ENCODE peak calls at places on chromosome 12, in seven cellular contexts. One of them, this sample, is unnamed.

GRCh38 chr12:122517877-122518276 is 8.9 kb downstream of the RSRC2 start:
- DNase-seq in glutamatergic neuron: no peak
- DNase-seq in iPS-NIHi11: no peak
- DNase-seq in HCEC 1CT: peak
- DNase-seq in HEK293T: no peak
- DNase-seq in neural crest cell: no peak
- DNase-seq in stimulated activated CD4-positive, alpha-beta T cell treated with anti-CD3 and anti-CD28 coated beads, Interleukin-1b, Interleukin-23, amount 100 ng/mL, for 1 hour: no peak
- DNase-seq in this sample: no peak

GRCh38 chr12:53978477-53979356 is 4.0 kb upstream of the HOTAIR start:
- DNase-seq in HCEC 1CT: no peak
- DNase-seq in HEK293T: no peak
- DNase-seq in glutamatergic neuron: no peak
- DNase-seq in iPS-NIHi11: no peak
- DNase-seq in stimulated activated CD4-positive, alpha-beta T cell treated with anti-CD3 and anti-CD28 coated beads, Interleukin-1b, Interleukin-23, amount 100 ng/mL, for 1 hour: no peak
- DNase-seq in neural crest cell: no peak
- DNase-seq in this sample: no peak

GRCh38 chr12:64670039-64670438 is 59.7 kb downstream of the RASSF3 start:
- DNase-seq in iPS-NIHi11: no peak
- DNase-seq in neural crest cell: no peak
- DNase-seq in HCEC 1CT: no peak
- DNase-seq in stimulated activated CD4-positive, alpha-beta T cell treated with anti-CD3 and anti-CD28 coated beads, Interleukin-1b, Interleukin-23, amount 100 ng/mL, for 1 hour: no peak
- DNase-seq in glutamatergic neuron: no peak
- DNase-seq in HEK293T: no peak
- DNase-seq in this sample: no peak

GRCh38 chr12:18153826-18154225 is 63.8 kb upstream of the RERGL start:
- DNase-seq in glutamatergic neuron: no peak
- DNase-seq in HCEC 1CT: no peak
- DNase-seq in neural crest cell: no peak
- DNase-seq in stimulated activated CD4-positive, alpha-beta T cell treated with anti-CD3 and anti-CD28 coated beads, Interleukin-1b, Interleukin-23, amount 100 ng/mL, for 1 hour: no peak
- DNase-seq in iPS-NIHi11: no peak
- DNase-seq in HEK293T: no peak
- DNase-seq in this sample: no peak

GRCh38 chr12:7907009-7907408 is 29.0 kb downstream of the SLC2A3 start:
- DNase-seq in HEK293T: peak
- DNase-seq in stimulated activated CD4-positive, alpha-beta T cell treated with anti-CD3 and anti-CD28 coated beads, Interleukin-1b, Interleukin-23, amount 100 ng/mL, for 1 hour: no peak
- DNase-seq in neural crest cell: peak
- DNase-seq in glutamatergic neuron: peak
- DNase-seq in HCEC 1CT: peak
- DNase-seq in iPS-NIHi11: peak
- DNase-seq in this sample: no peak

GRCh38 chr12:57173089-57173488 is 25.7 kb upstream of the LRP1-AS start:
- DNase-seq in neural crest cell: peak
- DNase-seq in iPS-NIHi11: peak
- DNase-seq in HCEC 1CT: no peak
- DNase-seq in stimulated activated CD4-positive, alpha-beta T cell treated with anti-CD3 and anti-CD28 coated beads, Interleukin-1b, Interleukin-23, amount 100 ng/mL, for 1 hour: no peak
- DNase-seq in HEK293T: peak
- DNase-seq in glutamatergic neuron: peak
- DNase-seq in this sample: no peak

GRCh38 chr12:89674326-89674942 is 34.2 kb downstream of the ATP2B1 start:
- DNase-seq in HEK293T: no peak
- DNase-seq in HCEC 1CT: no peak
- DNase-seq in neural crest cell: no peak
- DNase-seq in glutamatergic neuron: no peak
- DNase-seq in stimulated activated CD4-positive, alpha-beta T cell treated with anti-CD3 and anti-CD28 coated beads, Interleukin-1b, Interleukin-23, amount 100 ng/mL, for 1 hour: no peak
- DNase-seq in iPS-NIHi11: no peak
- DNase-seq in this sample: no peak

GRCh38 chr12:67482751-67483661 is 165.5 kb upstream of the DYRK2 start:
- DNase-seq in HCEC 1CT: peak
- DNase-seq in neural crest cell: no peak
- DNase-seq in iPS-NIHi11: no peak
- DNase-seq in glutamatergic neuron: no peak
- DNase-seq in stimulated activated CD4-positive, alpha-beta T cell treated with anti-CD3 and anti-CD28 coated beads, Interleukin-1b, Interleukin-23, amount 100 ng/mL, for 1 hour: peak
- DNase-seq in HEK293T: no peak
- DNase-seq in this sample: no peak

GRCh38 chr12:117377758-117378157 is 16.3 kb upstream of the NOS1 start:
- DNase-seq in iPS-NIHi11: peak
- DNase-seq in glutamatergic neuron: no peak
- DNase-seq in stimulated activated CD4-positive, alpha-beta T cell treated with anti-CD3 and anti-CD28 coated beads, Interleukin-1b, Interleukin-23, amount 100 ng/mL, for 1 hour: no peak
- DNase-seq in HEK293T: peak
- DNase-seq in HCEC 1CT: no peak
- DNase-seq in neural crest cell: no peak
- DNase-seq in this sample: no peak

GRCh38 chr12:11545438-11546330 is 103.8 kb upstream of the ETV6 start:
- DNase-seq in stimulated activated CD4-positive, alpha-beta T cell treated with anti-CD3 and anti-CD28 coated beads, Interleukin-1b, Interleukin-23, amount 100 ng/mL, for 1 hour: no peak
- DNase-seq in HCEC 1CT: no peak
- DNase-seq in HEK293T: no peak
- DNase-seq in neural crest cell: no peak
- DNase-seq in iPS-NIHi11: no peak
- DNase-seq in glutamatergic neuron: no peak
- DNase-seq in this sample: no peak

GRCh38 chr12:50545783-50546182 is 41.0 kb downstream of the DIP2B start:
- DNase-seq in HCEC 1CT: peak
- DNase-seq in iPS-NIHi11: no peak
- DNase-seq in glutamatergic neuron: no peak
- DNase-seq in stimulated activated CD4-positive, alpha-beta T cell treated with anti-CD3 and anti-CD28 coated beads, Interleukin-1b, Interleukin-23, amount 100 ng/mL, for 1 hour: no peak
- DNase-seq in neural crest cell: no peak
- DNase-seq in HEK293T: no peak
- DNase-seq in this sample: no peak

GRCh38 chr12:13169255-13169654 is 27.3 kb upstream of the EMP1 start:
- DNase-seq in iPS-NIHi11: no peak
- DNase-seq in HCEC 1CT: no peak
- DNase-seq in glutamatergic neuron: no peak
- DNase-seq in neural crest cell: no peak
- DNase-seq in HEK293T: no peak
- DNase-seq in stimulated activated CD4-positive, alpha-beta T cell treated with anti-CD3 and anti-CD28 coated beads, Interleukin-1b, Interleukin-23, amount 100 ng/mL, for 1 hour: no peak
- DNase-seq in this sample: no peak

GRCh38 chr12:121446760-121447159 is 46.8 kb downstream of the RNF34 start:
- DNase-seq in HCEC 1CT: peak
- DNase-seq in glutamatergic neuron: no peak
- DNase-seq in stimulated activated CD4-positive, alpha-beta T cell treated with anti-CD3 and anti-CD28 coated beads, Interleukin-1b, Interleukin-23, amount 100 ng/mL, for 1 hour: no peak
- DNase-seq in HEK293T: no peak
- DNase-seq in neural crest cell: no peak
- DNase-seq in iPS-NIHi11: no peak
- DNase-seq in this sample: no peak

This sample was measured in NCI-H1417 treated with DMSO at 0.1 percent for 48 hours.